ENCODE peak calls at places on chromosomes 5 and 9, in eight cellular contexts. V, X, Q, S, Z, K, T and F are unnamed samples.

GRCh38 chr9:110918316-110919054 is 119.8 kb downstream of the LPAR1 start:
- DNase-seq in V (no peak), X (no peak), Q (no peak), S (no peak), Z (no peak), K (no peak), T (no peak), F (no peak)

GRCh38 chr5:133814152-133814551 is 154.3 kb downstream of the C5orf15 start:
- DNase-seq in V (no peak), X (no peak), Q (no peak), S (no peak), Z (no peak), K (no peak), T (no peak), F (no peak)

GRCh38 chr9:37026085-37026935 is 7.8 kb downstream of the PAX5 start:
- DNase-seq in V (no peak), X (no peak), Q (no peak), S (no peak), Z (no peak), K (no peak), T (no peak), F (peak; percentile 78)

GRCh38 chr5:157669701-157670097 is 1.6 kb upstream of the C5orf52 start:
- DNase-seq in V (no peak), X (no peak), Q (no peak), S (no peak), Z (no peak), K (no peak), T (no peak), F (no peak)

GRCh38 chr9:77495834-77496671 is 152.1 kb downstream of the GNA14 start:
- DNase-seq in V (no peak), X (no peak), Q (no peak), S (no peak), Z (no peak), K (no peak), T (peak; percentile 54), F (no peak)

GRCh38 chr9:103789686-103790085 is 304.4 kb upstream of the SMC2 start:
- DNase-seq in V (no peak), X (no peak), Q (no peak), S (no peak), Z (peak; percentile 1), K (no peak), T (no peak), F (no peak)

GRCh38 chr9:122816163-122816867 is 12.1 kb downstream of the PDCL start:
- DNase-seq in V (no peak), X (no peak), Q (peak; percentile 28), S (no peak), Z (no peak), K (peak; percentile 21), T (peak; percentile 37), F (peak; percentile 87)

GRCh38 chr9:130383979-130384676 is 60.6 kb upstream of the ASS1 start:
- DNase-seq in V (no peak), X (no peak), Q (no peak), S (no peak), Z (no peak), K (no peak), T (no peak), F (no peak)

GRCh38 chr9:133718533-133719315 is 19.4 kb downstream of the SARDH start:
- DNase-seq in V (no peak), X (no peak), Q (peak; percentile 8), S (no peak), Z (no peak), K (no peak), T (no peak), F (peak; percentile 44)

GRCh38 chr9:97981828-97982164 is 1.3 kb upstream of the ANP32B start:
- DNase-seq in V (no peak), X (no peak), Q (no peak), S (no peak), Z (no peak), K (no peak), T (no peak), F (no peak)

GRCh38 chr9:86175743-86176456 is 76.5 kb upstream of the GOLM1 start:
- DNase-seq in V (no peak), X (no peak), Q (no peak), S (no peak), Z (no peak), K (no peak), T (no peak), F (no peak)

GRCh38 chr9:115888131-115888530 is 265.5 kb upstream of the PAPPA start:
- DNase-seq in V (no peak), X (no peak), Q (no peak), S (no peak), Z (no peak), K (no peak), T (no peak), F (no peak)

GRCh38 chr5:67305913-67306710 is 109.5 kb upstream of the CD180 start:
- DNase-seq in V (no peak), X (no peak), Q (no peak), S (no peak), Z (no peak), K (no peak), T (no peak), F (no peak)

GRCh38 chr5:156956321-156956720 is 6.7 kb downstream of the TIMD4 start:
- DNase-seq in V (no peak), X (no peak), Q (no peak), S (no peak), Z (no peak), K (no peak), T (no peak), F (no peak)

GRCh38 chr9:4489919-4490704 is at the start of gene SLC1A1:
- DNase-seq in V (no peak), X (no peak), Q (peak; percentile 60), S (peak; percentile 52), Z (peak; percentile 68), K (peak; percentile 36), T (peak; percentile 47), F (no peak)

GRCh38 chr5:18465833-18466681 is 831.8 kb downstream of the TAF11L14 start:
- DNase-seq in V (no peak), X (no peak), Q (peak; percentile 56), S (peak; percentile 80), Z (peak; percentile 63), K (peak; percentile 88), T (peak; percentile 87), F (no peak)

GRCh38 chr5:148792649-148793048 is 33.8 kb upstream of the ADRB2 start:
- DNase-seq in V (no peak), X (no peak), Q (no peak), S (no peak), Z (no peak), K (no peak), T (no peak), F (no peak)

GRCh38 chr5:168991991-168992390 is 308.9 kb downstream of the SLIT3 start:
- DNase-seq in V (no peak), X (no peak), Q (no peak), S (no peak), Z (no peak), K (no peak), T (no peak), F (no peak)

DNA sequence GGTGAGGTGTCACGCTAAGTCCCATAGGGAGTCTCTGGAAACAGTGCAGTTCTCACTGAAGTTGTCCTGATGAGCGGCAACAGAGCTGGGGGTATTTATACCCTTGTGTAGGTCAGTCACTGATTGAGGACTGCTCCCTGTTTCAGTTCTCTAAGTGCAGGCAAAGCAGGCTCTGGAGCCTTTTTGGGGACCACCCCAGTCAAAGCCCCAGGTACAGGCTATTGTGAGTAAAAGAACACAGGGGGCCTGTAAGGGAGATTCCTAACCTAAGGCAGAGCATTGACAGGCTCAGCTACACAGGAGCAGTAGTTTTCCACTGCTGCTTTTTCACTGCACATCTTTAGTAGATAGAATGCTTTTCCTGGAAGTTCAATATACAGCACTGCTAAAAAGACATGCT is 221.3 kb downstream of the ESM1 start:
- DNase-seq in V (no peak), X (no peak), Q (no peak), S (no peak), Z (no peak), K (no peak), T (no peak), F (no peak)
- H3K4me3 ChIP-seq in V (no peak overlapping the region), X (no peak overlapping the region), Q (no peak overlapping the region), S (no peak overlapping the region), Z (no peak overlapping the region), K (no peak overlapping the region), T (no peak overlapping the region), F (no peak overlapping the region)

GRCh38 chr5:172768573-172769323 is 2.2 kb downstream of the DUSP1 start:
- DNase-seq in V (no peak), X (peak; percentile 28), Q (peak; percentile 56), S (no peak), Z (no peak), K (peak; percentile 52), T (peak; percentile 67), F (peak; percentile 86)
- H3K4me3 ChIP-seq in V (peak overlapping the region; percentile 77), X (no peak overlapping the region), Q (peak overlapping the region; percentile 57), S (no peak overlapping the region), Z (no peak overlapping the region), K (peak overlapping the region; percentile 98), T (peak overlapping the region; percentile 68), F (peak overlapping the region; percentile 58)

GRCh38 chr5:60944904-60945759 is at the start of the genes ERCC8 and NDUFAF2:
- DNase-seq in V (peak; percentile 65), X (peak; percentile 79), Q (peak; percentile 88), S (peak; percentile 87), Z (peak; percentile 95), K (peak; percentile 94), T (peak; percentile 94), F (peak; percentile 95)

GRCh38 chr5:60948738-60949137 is 3.7 kb downstream of the NDUFAF2 start:
- DNase-seq in V (no peak), X (no peak), Q (no peak), S (no peak), Z (no peak), K (no peak), T (no peak), F (no peak)

GRCh38 chr5:60945760-60946253 is 802 bp downstream of the NDUFAF2 start:
- DNase-seq in V (no peak), X (no peak), Q (peak; percentile 27), S (peak; percentile 17), Z (peak; percentile 37), K (peak; percentile 23), T (no peak), F (no peak)

GRCh38 chr5:60943624-60944023 is 1.2 kb downstream of the ERCC8 start:
- DNase-seq in V (no peak), X (no peak), Q (no peak), S (no peak), Z (no peak), K (no peak), T (no peak), F (no peak)
- H3K4me3 ChIP-seq in V (peak overlapping the region; percentile 91), X (no peak overlapping the region), Q (no peak overlapping the region), S (no peak overlapping the region), Z (peak overlapping the region; percentile 59), K (peak overlapping the region; percentile 52), T (no peak overlapping the region), F (no peak overlapping the region)

GRCh38 chr5:3590253-3590966 is 5.2 kb upstream of the IRX1 start:
- DNase-seq in V (no peak), X (no peak), Q (no peak), S (no peak), Z (no peak), K (no peak), T (no peak), F (no peak)

GRCh38 chr5:3594514-3595101 is 1.0 kb upstream of the IRX1 start:
- DNase-seq in V (no peak), X (no peak), Q (no peak), S (no peak), Z (peak; percentile 74), K (no peak), T (no peak), F (no peak)

GRCh38 chr5:3593771-3594513 is 1.7 kb upstream of the IRX1 start:
- DNase-seq in V (no peak), X (no peak), Q (no peak), S (no peak), Z (no peak), K (no peak), T (no peak), F (no peak)

GRCh38 chr5:3592298-3592697 is 3.3 kb upstream of the IRX1 start:
- DNase-seq in V (no peak), X (no peak), Q (no peak), S (no peak), Z (no peak), K (no peak), T (no peak), F (no peak)

GRCh38 chr5:3590967-3591900 is 4.4 kb upstream of the IRX1 start:
- DNase-seq in V (no peak), X (no peak), Q (no peak), S (no peak), Z (no peak), K (no peak), T (no peak), F (no peak)
- H3K4me3 ChIP-seq in V (peak overlapping the region; percentile 47), X (no peak overlapping the region), Q (no peak overlapping the region), S (peak overlapping the region; percentile 72), Z (peak overlapping the region; percentile 10), K (no peak overlapping the region), T (no peak overlapping the region), F (no peak overlapping the region)